ENCODE peak calls at places on chromosomes 1 and 21, in eight cellular contexts. One of them, this sample, is unnamed.

GRCh38 chr1:187474266-187474665 is 645.5 kb downstream of the PLA2G4A start:
- DNase-seq in astrocyte of the cerebellum: peak; percentile 53
- DNase-seq in MM.1S: no peak
- DNase-seq in dorsolateral prefrontal cortex: no peak
- DNase-seq in skeletal muscle cell: peak; percentile 36
- DNase-seq in ascending aorta: no peak
- DNase-seq in HL-60: no peak
- DNase-seq in pancreas: no peak
- DNase-seq in this sample: peak; percentile 96

GRCh38 chr1:47575855-47576757 is 138.3 kb downstream of the FOXD2 start:
- DNase-seq in pancreas: no peak
- DNase-seq in astrocyte of the cerebellum: no peak
- DNase-seq in dorsolateral prefrontal cortex: no peak
- DNase-seq in HL-60: no peak
- DNase-seq in skeletal muscle cell: no peak
- DNase-seq in MM.1S: no peak
- DNase-seq in ascending aorta: no peak
- DNase-seq in this sample: no peak

GRCh38 chr1:162994921-162995320 is 74.2 kb upstream of the RGS4 start:
- DNase-seq in pancreas: no peak
- DNase-seq in ascending aorta: no peak
- DNase-seq in HL-60: no peak
- DNase-seq in dorsolateral prefrontal cortex: no peak
- DNase-seq in MM.1S: no peak
- DNase-seq in skeletal muscle cell: no peak
- DNase-seq in astrocyte of the cerebellum: no peak
- DNase-seq in this sample: no peak

GRCh38 chr1:241717975-241718374 is 65.9 kb downstream of the WDR64 start:
- DNase-seq in ascending aorta: no peak
- DNase-seq in skeletal muscle cell: no peak
- DNase-seq in dorsolateral prefrontal cortex: no peak
- DNase-seq in MM.1S: no peak
- DNase-seq in HL-60: no peak
- DNase-seq in pancreas: no peak
- DNase-seq in astrocyte of the cerebellum: no peak
- DNase-seq in this sample: no peak

GRCh38 chr1:31981976-31982375 is 31.7 kb upstream of the KHDRBS1 start:
- DNase-seq in MM.1S: peak; percentile 24
- DNase-seq in dorsolateral prefrontal cortex: no peak
- DNase-seq in HL-60: no peak
- DNase-seq in astrocyte of the cerebellum: no peak
- DNase-seq in pancreas: no peak
- DNase-seq in skeletal muscle cell: no peak
- DNase-seq in ascending aorta: no peak
- DNase-seq in this sample: no peak

GRCh38 chr1:184025242-184025675 is 12.3 kb downstream of the COLGALT2 start:
- DNase-seq in skeletal muscle cell: peak; percentile 73
- DNase-seq in MM.1S: peak; percentile 25
- DNase-seq in pancreas: no peak
- DNase-seq in dorsolateral prefrontal cortex: no peak
- DNase-seq in astrocyte of the cerebellum: peak; percentile 94
- DNase-seq in HL-60: no peak
- DNase-seq in ascending aorta: no peak
- DNase-seq in this sample: peak; percentile 91

GRCh38 chr1:232250838-232251237 is 379.1 kb downstream of the SIPA1L2 start:
- DNase-seq in HL-60: no peak
- DNase-seq in pancreas: no peak
- DNase-seq in dorsolateral prefrontal cortex: no peak
- DNase-seq in MM.1S: no peak
- DNase-seq in skeletal muscle cell: no peak
- DNase-seq in astrocyte of the cerebellum: no peak
- DNase-seq in ascending aorta: no peak
- DNase-seq in this sample: no peak

GRCh38 chr1:23611601-23612327 is 52.5 kb upstream of the ID3 start:
- DNase-seq in pancreas: no peak
- DNase-seq in astrocyte of the cerebellum: no peak
- DNase-seq in HL-60: no peak
- DNase-seq in dorsolateral prefrontal cortex: no peak
- DNase-seq in ascending aorta: no peak
- DNase-seq in MM.1S: peak; percentile 95
- DNase-seq in skeletal muscle cell: no peak
- DNase-seq in this sample: no peak

GRCh38 chr1:183218039-183218618 is 32.1 kb downstream of the LAMC2 start:
- DNase-seq in MM.1S: no peak
- DNase-seq in skeletal muscle cell: no peak
- DNase-seq in dorsolateral prefrontal cortex: no peak
- DNase-seq in HL-60: no peak
- DNase-seq in astrocyte of the cerebellum: no peak
- DNase-seq in ascending aorta: peak; percentile 83
- DNase-seq in pancreas: no peak
- DNase-seq in this sample: no peak

GRCh38 chr1:157113631-157114030 is 14.0 kb upstream of the ETV3L start:
- DNase-seq in skeletal muscle cell: no peak
- DNase-seq in HL-60: no peak
- DNase-seq in pancreas: no peak
- DNase-seq in ascending aorta: no peak
- DNase-seq in astrocyte of the cerebellum: no peak
- DNase-seq in dorsolateral prefrontal cortex: no peak
- DNase-seq in MM.1S: no peak
- DNase-seq in this sample: no peak

GRCh38 chr1:100585774-100586173 is 47.8 kb downstream of the GPR88 start:
- DNase-seq in MM.1S: no peak
- DNase-seq in pancreas: no peak
- DNase-seq in skeletal muscle cell: no peak
- DNase-seq in ascending aorta: no peak
- DNase-seq in HL-60: no peak
- DNase-seq in astrocyte of the cerebellum: peak; percentile 49
- DNase-seq in dorsolateral prefrontal cortex: no peak
- DNase-seq in this sample: no peak

GRCh38 chr1:183180213-183180612 is 5.9 kb upstream of the LAMC2 start:
- DNase-seq in MM.1S: no peak
- DNase-seq in astrocyte of the cerebellum: peak; percentile 96
- DNase-seq in pancreas: peak; percentile 49
- DNase-seq in ascending aorta: peak; percentile 82
- DNase-seq in dorsolateral prefrontal cortex: no peak
- DNase-seq in skeletal muscle cell: peak; percentile 85
- DNase-seq in HL-60: no peak
- DNase-seq in this sample: peak; percentile 75

GRCh38 chr21:28266061-28266460 is 726.6 kb downstream of the LTN1 start:
- DNase-seq in skeletal muscle cell: no peak
- DNase-seq in HL-60: no peak
- DNase-seq in dorsolateral prefrontal cortex: no peak
- DNase-seq in astrocyte of the cerebellum: no peak
- DNase-seq in MM.1S: no peak
- DNase-seq in ascending aorta: no peak
- DNase-seq in pancreas: no peak
- DNase-seq in this sample: no peak
- H3K4me3 ChIP-seq in skeletal muscle cell: no peak overlapping the region
- H3K4me3 ChIP-seq in HL-60: no peak overlapping the region
- H3K4me3 ChIP-seq in dorsolateral prefrontal cortex: no peak overlapping the region
- H3K4me3 ChIP-seq in astrocyte of the cerebellum: no peak overlapping the region
- H3K4me3 ChIP-seq in MM.1S: no peak overlapping the region
- H3K4me3 ChIP-seq in ascending aorta: no peak overlapping the region
- H3K4me3 ChIP-seq in pancreas: no peak overlapping the region
- H3K4me3 ChIP-seq in this sample: no peak overlapping the region

GRCh38 chr1:39268906-39269305 is 64.4 kb downstream of the MACF1 start:
- DNase-seq in skeletal muscle cell: no peak
- DNase-seq in pancreas: no peak
- DNase-seq in MM.1S: no peak
- DNase-seq in ascending aorta: no peak
- DNase-seq in dorsolateral prefrontal cortex: no peak
- DNase-seq in HL-60: no peak
- DNase-seq in astrocyte of the cerebellum: no peak
- DNase-seq in this sample: no peak
- H3K4me3 ChIP-seq in skeletal muscle cell: peak overlapping the region; percentile 37
- H3K4me3 ChIP-seq in pancreas: no peak overlapping the region
- H3K4me3 ChIP-seq in MM.1S: peak overlapping the region; percentile 69
- H3K4me3 ChIP-seq in ascending aorta: peak overlapping the region; percentile 46
- H3K4me3 ChIP-seq in dorsolateral prefrontal cortex: peak overlapping the region; percentile 50
- H3K4me3 ChIP-seq in HL-60: no peak overlapping the region
- H3K4me3 ChIP-seq in astrocyte of the cerebellum: peak overlapping the region; percentile 31
- H3K4me3 ChIP-seq in this sample: no peak overlapping the region

GRCh38 chr21:26437326-26438009 is 135.6 kb downstream of the CYYR1 start:
- DNase-seq in ascending aorta: no peak
- DNase-seq in MM.1S: no peak
- DNase-seq in skeletal muscle cell: peak; percentile 39
- DNase-seq in pancreas: no peak
- DNase-seq in dorsolateral prefrontal cortex: no peak
- DNase-seq in HL-60: no peak
- DNase-seq in astrocyte of the cerebellum: no peak
- DNase-seq in this sample: no peak

GRCh38 chr21:26432410-26432809 is 140.7 kb downstream of the CYYR1 start:
- DNase-seq in pancreas: no peak
- DNase-seq in astrocyte of the cerebellum: no peak
- DNase-seq in MM.1S: peak; percentile 88
- DNase-seq in HL-60: no peak
- DNase-seq in dorsolateral prefrontal cortex: no peak
- DNase-seq in ascending aorta: no peak
- DNase-seq in skeletal muscle cell: no peak
- DNase-seq in this sample: no peak

GRCh38 chr21:26438976-26439375 is 134.1 kb downstream of the CYYR1 start:
- DNase-seq in astrocyte of the cerebellum: no peak
- DNase-seq in HL-60: no peak
- DNase-seq in pancreas: no peak
- DNase-seq in MM.1S: no peak
- DNase-seq in skeletal muscle cell: no peak
- DNase-seq in dorsolateral prefrontal cortex: no peak
- DNase-seq in ascending aorta: no peak
- DNase-seq in this sample: no peak

DNA sequence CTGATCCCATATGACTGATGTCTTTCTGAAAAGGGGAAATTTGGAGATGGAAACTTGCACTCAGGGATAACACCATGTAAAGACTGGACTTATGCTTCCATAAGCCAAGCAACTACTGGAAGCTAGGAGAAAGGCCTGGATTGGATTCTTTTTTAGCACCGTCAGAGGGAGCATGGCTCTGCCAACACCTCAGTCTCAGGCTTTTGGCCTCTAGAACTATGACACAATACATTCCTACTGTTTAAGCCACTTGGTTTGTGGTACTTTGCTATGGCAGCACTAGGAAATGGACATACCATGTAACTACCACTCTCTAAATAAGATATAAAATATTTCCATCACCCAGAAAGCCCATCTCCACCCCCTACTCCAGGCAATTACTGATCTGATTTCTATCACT is 139.7 kb downstream of the CYYR1 start:
- DNase-seq in pancreas: no peak
- DNase-seq in ascending aorta: no peak
- DNase-seq in astrocyte of the cerebellum: no peak
- DNase-seq in dorsolateral prefrontal cortex: no peak
- DNase-seq in MM.1S: no peak
- DNase-seq in HL-60: no peak
- DNase-seq in skeletal muscle cell: no peak
- DNase-seq in this sample: no peak
- H3K4me3 ChIP-seq in pancreas: no peak overlapping the region
- H3K4me3 ChIP-seq in ascending aorta: no peak overlapping the region
- H3K4me3 ChIP-seq in astrocyte of the cerebellum: no peak overlapping the region
- H3K4me3 ChIP-seq in dorsolateral prefrontal cortex: no peak overlapping the region
- H3K4me3 ChIP-seq in MM.1S: no peak overlapping the region
- H3K4me3 ChIP-seq in HL-60: no peak overlapping the region
- H3K4me3 ChIP-seq in skeletal muscle cell: no peak overlapping the region
- H3K4me3 ChIP-seq in this sample: no peak overlapping the region

DNA sequence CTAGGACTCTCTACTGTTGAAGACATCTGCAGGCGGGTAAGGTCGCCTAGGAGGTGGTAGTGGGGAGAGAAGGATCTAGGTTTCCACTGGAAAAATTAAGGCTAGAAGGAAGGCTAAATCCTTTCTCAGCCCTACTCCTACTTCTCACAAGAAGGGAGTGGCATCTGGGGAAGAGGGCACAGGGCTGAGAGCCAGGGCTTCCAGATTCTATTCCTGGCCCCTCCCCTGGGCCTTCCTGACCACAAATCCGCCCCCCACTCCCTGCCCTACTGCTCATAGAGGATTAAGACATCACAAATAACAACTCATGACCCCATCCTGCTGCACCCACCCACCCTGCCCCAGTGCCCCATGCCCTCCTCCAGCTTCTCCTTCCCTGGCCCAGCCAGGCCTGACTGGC is 2.5 kb downstream of the PHLDA3 start:
- DNase-seq in pancreas: no peak
- DNase-seq in dorsolateral prefrontal cortex: no peak
- DNase-seq in ascending aorta: no peak
- DNase-seq in HL-60: no peak
- DNase-seq in skeletal muscle cell: no peak
- DNase-seq in MM.1S: no peak
- DNase-seq in astrocyte of the cerebellum: no peak
- DNase-seq in this sample: peak; percentile 89
- H3K4me3 ChIP-seq in pancreas: no peak overlapping the region
- H3K4me3 ChIP-seq in dorsolateral prefrontal cortex: peak overlapping the region; percentile 92
- H3K4me3 ChIP-seq in ascending aorta: peak overlapping the region; percentile 91
- H3K4me3 ChIP-seq in HL-60: no peak overlapping the region
- H3K4me3 ChIP-seq in skeletal muscle cell: peak overlapping the region; percentile 91
- H3K4me3 ChIP-seq in MM.1S: no peak overlapping the region
- H3K4me3 ChIP-seq in astrocyte of the cerebellum: peak overlapping the region; percentile 95
- H3K4me3 ChIP-seq in this sample: peak overlapping the region; percentile 89

GRCh38 chr1:151540021-151540981 is at the start of gene TUFT1:
- DNase-seq in HL-60: peak; percentile 80
- DNase-seq in MM.1S: peak; percentile 100
- DNase-seq in ascending aorta: peak; percentile 97
- DNase-seq in dorsolateral prefrontal cortex: peak; percentile 88
- DNase-seq in astrocyte of the cerebellum: peak; percentile 72
- DNase-seq in skeletal muscle cell: no peak
- DNase-seq in pancreas: peak; percentile 95
- DNase-seq in this sample: peak; percentile 74

GRCh38 chr1:151537112-151537511 is 3.0 kb upstream of the TUFT1 start:
- DNase-seq in ascending aorta: no peak
- DNase-seq in astrocyte of the cerebellum: peak; percentile 88
- DNase-seq in HL-60: no peak
- DNase-seq in pancreas: no peak
- DNase-seq in skeletal muscle cell: peak; percentile 92
- DNase-seq in dorsolateral prefrontal cortex: no peak
- DNase-seq in MM.1S: no peak
- DNase-seq in this sample: peak; percentile 95

GRCh38 chr1:151540982-151541377 is 871 bp downstream of the TUFT1 start:
- DNase-seq in skeletal muscle cell: no peak
- DNase-seq in astrocyte of the cerebellum: no peak
- DNase-seq in MM.1S: peak; percentile 13
- DNase-seq in dorsolateral prefrontal cortex: no peak
- DNase-seq in ascending aorta: no peak
- DNase-seq in pancreas: peak; percentile 39
- DNase-seq in HL-60: no peak
- DNase-seq in this sample: no peak

GRCh38 chr1:151536499-151536898 is 3.6 kb upstream of the TUFT1 start:
- DNase-seq in astrocyte of the cerebellum: no peak
- DNase-seq in HL-60: no peak
- DNase-seq in pancreas: no peak
- DNase-seq in ascending aorta: no peak
- DNase-seq in skeletal muscle cell: no peak
- DNase-seq in MM.1S: no peak
- DNase-seq in dorsolateral prefrontal cortex: no peak
- DNase-seq in this sample: no peak

GRCh38 chr1:151539321-151540020 is 638 bp upstream of the TUFT1 start:
- DNase-seq in dorsolateral prefrontal cortex: peak; percentile 35
- DNase-seq in skeletal muscle cell: peak; percentile 92
- DNase-seq in MM.1S: peak; percentile 94
- DNase-seq in HL-60: peak; percentile 67
- DNase-seq in pancreas: peak; percentile 95
- DNase-seq in astrocyte of the cerebellum: no peak
- DNase-seq in ascending aorta: peak; percentile 80
- DNase-seq in this sample: peak; percentile 99
- H3K4me3 ChIP-seq in dorsolateral prefrontal cortex: peak overlapping the region; percentile 58
- H3K4me3 ChIP-seq in skeletal muscle cell: peak overlapping the region; percentile 70
- H3K4me3 ChIP-seq in MM.1S: peak overlapping the region; percentile 82
- H3K4me3 ChIP-seq in HL-60: peak overlapping the region; percentile 77
- H3K4me3 ChIP-seq in pancreas: no peak overlapping the region
- H3K4me3 ChIP-seq in astrocyte of the cerebellum: peak overlapping the region; percentile 81
- H3K4me3 ChIP-seq in ascending aorta: peak overlapping the region; percentile 63
- H3K4me3 ChIP-seq in this sample: peak overlapping the region; percentile 97

GRCh38 chr1:169109561-169110134 is 3.2 kb downstream of the ATP1B1 start:
- DNase-seq in skeletal muscle cell: no peak
- DNase-seq in pancreas: peak; percentile 82
- DNase-seq in astrocyte of the cerebellum: peak; percentile 54
- DNase-seq in HL-60: peak; percentile 34
- DNase-seq in MM.1S: no peak
- DNase-seq in ascending aorta: peak; percentile 70
- DNase-seq in dorsolateral prefrontal cortex: peak; percentile 69
- DNase-seq in this sample: peak; percentile 98
- H3K4me3 ChIP-seq in skeletal muscle cell: no peak overlapping the region
- H3K4me3 ChIP-seq in pancreas: peak overlapping the region; percentile 0
- H3K4me3 ChIP-seq in astrocyte of the cerebellum: peak overlapping the region; percentile 87
- H3K4me3 ChIP-seq in HL-60: no peak overlapping the region
- H3K4me3 ChIP-seq in MM.1S: no peak overlapping the region
- H3K4me3 ChIP-seq in ascending aorta: peak overlapping the region; percentile 19
- H3K4me3 ChIP-seq in dorsolateral prefrontal cortex: peak overlapping the region; percentile 94
- H3K4me3 ChIP-seq in this sample: peak overlapping the region; percentile 100

This sample was measured in retinal pigment epithelial cell.